ENCODE peak calls at places on chromosomes 16 and 17, in five cellular contexts. X is K562, V is uterus, R is GM12878, M is cardiac muscle cell. A is an unnamed sample.

GRCh38 chr16:67917852-67918236 is 13.8 kb downstream of the CTRL start:
- DNase-seq in X (peak), V (no peak), R (no peak), M (no peak), A (peak)

GRCh38 chr17:1039511-1040215 is 42.7 kb downstream of the TIMM22 start:
- DNase-seq in X (no peak), V (peak), R (no peak), M (no peak), A (no peak)

GRCh38 chr17:13671341-13671740 is 69.6 kb upstream of the HS3ST3A1 start:
- DNase-seq in X (no peak), V (no peak), R (no peak), M (no peak), A (no peak)

GRCh38 chr16:23991044-23991443 is 155.3 kb downstream of the PRKCB start:
- DNase-seq in X (no peak), V (no peak), R (no peak), M (no peak), A (no peak)

GRCh38 chr17:45867171-45867570 is 22.5 kb downstream of the SPPL2C start:
- DNase-seq in X (no peak), V (no peak), R (no peak), M (no peak), A (no peak)

GRCh38 chr17:80761421-80761871 is 216.8 kb downstream of the RPTOR start:
- DNase-seq in X (no peak), V (no peak), R (no peak), M (no peak), A (no peak)

GRCh38 chr16:88194397-88195020 is 188.2 kb upstream of the ZNF469 start:
- DNase-seq in X (no peak), V (no peak), R (no peak), M (no peak), A (no peak)

GRCh38 chr16:89019511-89019910 is 42.5 kb upstream of the CBFA2T3 start:
- DNase-seq in X (no peak), V (no peak), R (no peak), M (no peak), A (no peak)

GRCh38 chr16:50627419-50627818 is 53.7 kb downstream of the SNX20 start:
- DNase-seq in X (no peak), V (peak), R (no peak), M (peak), A (no peak)

GRCh38 chr16:81158964-81159363 is 62.8 kb upstream of the GCSH start:
- DNase-seq in X (no peak), V (no peak), R (no peak), M (no peak), A (no peak)

GRCh38 chr17:45147102-45147580 is 1.1 kb upstream of the HEXIM1 start:
- DNase-seq in X (peak), V (no peak), R (no peak), M (peak), A (no peak)

GRCh38 chr16:81073560-81074330 is 3.3 kb downstream of the C16orf46 start:
- DNase-seq in X (no peak), V (no peak), R (no peak), M (no peak), A (no peak)

GRCh38 chr16:54585094-54585493 is 298.5 kb upstream of the IRX3 start:
- DNase-seq in X (no peak), V (no peak), R (no peak), M (no peak), A (no peak)

GRCh38 chr17:43367588-43368242 is 31.1 kb upstream of the ARL4D start:
- DNase-seq in X (peak), V (no peak), R (peak), M (peak), A (no peak)

GRCh38 chr16:54398986-54399385 is 112.4 kb upstream of the IRX3 start:
- DNase-seq in X (no peak), V (no peak), R (no peak), M (no peak), A (no peak)

GRCh38 chr17:74419862-74420492 is 11.9 kb upstream of the GPRC5C start:
- DNase-seq in X (no peak), V (no peak), R (no peak), M (no peak), A (no peak)

GRCh38 chr16:85003076-85003475 is 8.3 kb downstream of the ZDHHC7 start:
- DNase-seq in X (no peak), V (no peak), R (no peak), M (no peak), A (no peak)

GRCh38 chr16:30958164-30959083 is 870 bp downstream of the SETD1A start:
- DNase-seq in X (peak), V (peak), R (no peak), M (peak), A (no peak)

GRCh38 chr17:54903375-54903774 is 2.7 kb downstream of the TOM1L1 start:
- DNase-seq in X (no peak), V (no peak), R (no peak), M (no peak), A (no peak)

GRCh38 chr17:61234102-61234750 is 165.4 kb upstream of the TBX2 start:
- DNase-seq in X (no peak), V (no peak), R (no peak), M (peak), A (no peak)

GRCh38 chr17:47957591-47958490 is at the start of gene PRR15L:
- DNase-seq in X (no peak), V (no peak), R (no peak), M (no peak), A (no peak)

GRCh38 chr17:44327715-44328449 is 3.3 kb upstream of the SLC25A39 start:
- DNase-seq in X (no peak), V (no peak), R (no peak), M (no peak), A (no peak)

GRCh38 chr16:50401355-50401754 is 32.6 kb upstream of the BRD7 start:
- DNase-seq in X (no peak), V (no peak), R (no peak), M (no peak), A (no peak)

GRCh38 chr17:34275881-34276280 is 5.9 kb downstream of the CCL7 start:
- DNase-seq in X (no peak), V (no peak), R (no peak), M (no peak), A (peak)

GRCh38 chr16:86317617-86318021 is 192.7 kb upstream of the FOXF1 start:
- DNase-seq in X (no peak), V (no peak), R (no peak), M (no peak), A (no peak)

GRCh38 chr16:27748868-27749546 is 199.1 kb downstream of the KATNIP start:
- DNase-seq in X (peak), V (peak), R (peak), M (peak), A (peak)

GRCh38 chr16:68740628-68741346 is 3.7 kb downstream of the CDH1 start:
- DNase-seq in X (no peak), V (no peak), R (no peak), M (no peak), A (no peak)

GRCh38 chr16:77780378-77780837 is 8.0 kb upstream of the VAT1L start:
- DNase-seq in X (no peak), V (no peak), R (no peak), M (no peak), A (peak)

GRCh38 chr16:12095275-12096161 is 119.0 kb downstream of the SNX29 start:
- DNase-seq in X (peak), V (peak), R (no peak), M (peak), A (no peak)
- H3K4me3 ChIP-seq in X (no peak), V (no peak), R (no peak), M (no peak), A (no peak)

DNA sequence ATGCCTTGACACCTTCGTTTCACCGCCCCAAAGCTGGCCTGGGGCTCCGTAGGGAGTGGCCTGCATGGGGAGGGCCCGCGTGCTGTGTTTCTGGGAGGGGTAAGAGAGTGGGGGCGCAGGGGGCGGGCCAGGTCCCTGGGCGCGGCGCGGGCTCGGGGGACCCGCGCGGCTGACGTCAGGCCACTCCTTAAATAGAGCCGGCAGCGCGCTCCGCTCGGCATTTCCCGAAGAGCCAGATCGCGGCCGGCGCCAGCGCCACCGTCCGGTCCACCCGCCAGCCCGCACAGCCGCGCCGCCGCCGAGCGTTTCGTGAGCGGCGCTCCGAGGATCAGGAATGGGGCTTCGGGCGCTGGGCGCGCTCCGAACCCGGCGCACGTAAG is at the start of gene HS3ST2:
- DNase-seq in X (no peak), V (no peak), R (no peak), M (peak), A (no peak)
- TF ChIP-seq CTCF in X (no peak), V (no peak), R (no peak), M (no peak), A (no peak)

GRCh38 chr17:36641877-36642845 is 40.8 kb downstream of the MRM1 start:
- DNase-seq in X (no peak), V (no peak), R (no peak), M (peak), A (no peak)
- H3K4me3 ChIP-seq in X (no peak), V (no peak), R (no peak), M (peak), A (peak)

DNA sequence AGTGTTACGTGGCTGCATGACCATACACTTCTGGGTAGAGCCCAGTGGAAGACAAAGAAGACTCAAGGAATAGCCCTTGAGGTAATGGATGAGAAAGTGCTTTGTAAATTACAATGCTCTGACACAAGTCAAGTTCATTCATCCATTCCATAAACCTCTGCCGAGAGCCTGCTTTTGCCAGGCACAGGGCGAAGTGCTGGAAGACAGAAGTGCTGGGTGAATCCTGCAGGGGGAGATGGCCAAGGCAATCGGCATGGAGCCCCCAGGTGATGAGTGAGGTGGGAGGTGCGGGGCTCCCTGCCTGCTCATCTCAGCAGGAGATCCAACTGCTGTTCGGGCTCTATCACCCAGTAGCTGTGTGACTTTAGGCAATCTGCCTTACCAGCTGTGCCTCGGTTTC is 2.8 kb upstream of the SOCS3 start:
- DNase-seq in X (no peak), V (no peak), R (no peak), M (no peak), A (no peak)
- TF ChIP-seq CTCF in X (no peak), V (no peak), R (no peak), M (no peak), A (no peak)

DNA sequence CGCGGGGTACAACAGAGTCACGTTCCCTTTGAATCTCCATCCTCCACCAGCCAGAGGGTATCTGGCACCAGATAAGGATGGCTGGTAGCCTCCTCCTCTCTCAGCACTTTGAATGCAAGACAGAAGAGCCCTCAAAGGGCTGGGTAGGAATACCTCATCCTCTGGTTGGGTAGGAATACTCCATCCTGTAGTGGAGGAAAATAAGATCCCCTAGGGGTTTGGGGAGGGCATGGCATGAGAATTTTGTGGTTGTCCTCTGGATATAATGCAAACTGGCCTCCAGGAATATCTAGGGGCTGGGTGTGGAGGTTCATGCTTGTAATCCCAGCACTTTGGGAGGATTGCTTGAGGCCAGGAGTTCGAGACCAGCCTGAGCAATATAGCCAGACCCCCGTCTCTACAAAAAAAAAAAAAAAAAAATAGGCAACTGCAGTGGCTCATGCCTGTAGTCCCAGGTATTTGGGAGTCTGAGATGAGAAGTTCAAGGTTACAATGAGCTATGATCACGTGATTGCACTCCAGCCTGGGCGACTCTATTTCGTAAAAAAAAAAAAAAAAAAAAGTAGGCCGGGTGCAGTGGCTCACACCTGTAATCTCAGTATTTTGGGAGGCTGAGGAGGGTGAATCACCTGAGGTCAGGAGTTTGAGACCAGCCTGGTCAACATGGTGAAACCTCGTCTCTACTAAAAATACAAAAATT is 2.7 kb downstream of the IGFBP4 start:
- DNase-seq in X (no peak), V (no peak), R (no peak), M (no peak), A (no peak)
- H3K4me3 ChIP-seq in X (peak), V (peak), R (no peak), M (no peak), A (peak)

GRCh38 chr16:1450841-1451240 is 6.5 kb upstream of the CCDC154 start:
- DNase-seq in X (no peak), V (no peak), R (no peak), M (no peak), A (no peak)

GRCh38 chr16:1449201-1449788 is 4.9 kb upstream of the CCDC154 start:
- DNase-seq in X (no peak), V (no peak), R (no peak), M (no peak), A (no peak)

GRCh38 chr16:1451702-1452392 is 7.5 kb upstream of the CCDC154 start:
- DNase-seq in X (no peak), V (no peak), R (no peak), M (no peak), A (no peak)

GRCh38 chr16:1448536-1449116 is 4.3 kb upstream of the CCDC154 start:
- DNase-seq in X (no peak), V (no peak), R (no peak), M (no peak), A (no peak)

GRCh38 chr16:1450218-1450617 is 5.9 kb upstream of the CCDC154 start:
- DNase-seq in X (no peak), V (no peak), R (no peak), M (no peak), A (no peak)
- TF ChIP-seq CTCF in X (no peak), V (no peak), R (no peak), M (no peak), A (no peak)